ENCODE peak calls at places on chromosomes 1 and 21, in seven cellular contexts. R is transverse colon, B is A549, L is K562, K is suprapubic skin, Z is HepG2, G is stomach. P is an unnamed sample. For H3K4me1, the result is how much of the 10 kb centered on the place peaks cover.

GRCh38 chr1:242139437-242139836 is 140.5 kb upstream of the MAP1LC3C start:
- DNase-seq in R (no peak), B (no peak), L (no peak), K (no peak), Z (no peak), G (no peak), P (no peak)

GRCh38 chr1:14897080-14897449 is 256.5 kb upstream of the TMEM51 start:
- DNase-seq in R (no peak), B (peak), L (peak), K (no peak), Z (no peak), G (no peak), P (no peak)

GRCh38 chr21:33266050-33266783 is at the start of gene IL10RB:
- DNase-seq in R (peak), B (peak), L (peak), K (peak), Z (peak), G (peak), P (peak)

GRCh38 chr1:18606443-18607288 is 24.0 kb upstream of the PAX7 start:
- DNase-seq in R (no peak), B (no peak), L (no peak), K (no peak), Z (no peak), G (no peak), P (no peak)

GRCh38 chr1:34747638-34747941 is 7.3 kb upstream of the GJB5 start:
- DNase-seq in R (no peak), B (no peak), L (no peak), K (no peak), Z (no peak), G (no peak), P (no peak)

GRCh38 chr1:230279583-230279945 is 146.6 kb downstream of the PGBD5 start:
- DNase-seq in R (no peak), B (no peak), L (no peak), K (peak), Z (no peak), G (no peak), P (peak)

GRCh38 chr1:149978547-149979023 is 31.9 kb downstream of the OTUD7B start:
- DNase-seq in R (peak), B (no peak), L (peak), K (no peak), Z (peak), G (no peak), P (no peak)

GRCh38 chr1:19754482-19754881 is 45.2 kb downstream of the TMCO4 start:
- DNase-seq in R (no peak), B (no peak), L (no peak), K (no peak), Z (no peak), G (no peak), P (no peak)

GRCh38 chr1:44714944-44715571 is 15.9 kb downstream of the RNU5D-1 start:
- DNase-seq in R (peak), B (peak), L (peak), K (no peak), Z (peak), G (peak), P (peak)

GRCh38 chr1:46301406-46302090 is 1.9 kb downstream of the LRRC41 start:
- DNase-seq in R (no peak), B (peak), L (peak), K (peak), Z (peak), G (peak), P (peak)

GRCh38 chr1:94792876-94793605 is 27.1 kb upstream of the SLC44A3 start:
- DNase-seq in R (no peak), B (no peak), L (no peak), K (no peak), Z (peak), G (no peak), P (no peak)

GRCh38 chr1:61190476-61191067 is 108.2 kb downstream of the NFIA start:
- DNase-seq in R (no peak), B (peak), L (no peak), K (no peak), Z (no peak), G (no peak), P (no peak)

GRCh38 chr1:239952348-239953307 is 139.1 kb upstream of the FMN2 start:
- DNase-seq in R (no peak), B (peak), L (peak), K (no peak), Z (peak), G (no peak), P (no peak)

GRCh38 chr1:210882414-210883221 is 251.3 kb downstream of the KCNH1 start:
- DNase-seq in R (no peak), B (peak), L (no peak), K (no peak), Z (no peak), G (no peak), P (no peak)

GRCh38 chr1:198772626-198773025 is 133.8 kb downstream of the PTPRC start:
- DNase-seq in R (no peak), B (no peak), L (no peak), K (no peak), Z (no peak), G (no peak), P (no peak)

GRCh38 chr1:198775606-198776005 is 136.8 kb downstream of the PTPRC start:
- DNase-seq in R (no peak), B (no peak), L (no peak), K (no peak), Z (no peak), G (no peak), P (no peak)

GRCh38 chr1:198774418-198774817 is 135.6 kb downstream of the PTPRC start:
- DNase-seq in R (no peak), B (no peak), L (no peak), K (no peak), Z (no peak), G (no peak), P (no peak)

GRCh38 chr1:198773030-198773429 is 134.2 kb downstream of the PTPRC start:
- DNase-seq in R (no peak), B (no peak), L (no peak), K (no peak), Z (no peak), G (no peak), P (no peak)

GRCh38 chr1:198771562-198772153 is 132.8 kb downstream of the PTPRC start:
- DNase-seq in R (no peak), B (peak), L (peak), K (no peak), Z (peak), G (no peak), P (no peak)
- TF ChIP-seq CTCF in R (peak), B (peak), L (peak), K (no peak), Z (no peak), G (peak), P (no peak)

DNA sequence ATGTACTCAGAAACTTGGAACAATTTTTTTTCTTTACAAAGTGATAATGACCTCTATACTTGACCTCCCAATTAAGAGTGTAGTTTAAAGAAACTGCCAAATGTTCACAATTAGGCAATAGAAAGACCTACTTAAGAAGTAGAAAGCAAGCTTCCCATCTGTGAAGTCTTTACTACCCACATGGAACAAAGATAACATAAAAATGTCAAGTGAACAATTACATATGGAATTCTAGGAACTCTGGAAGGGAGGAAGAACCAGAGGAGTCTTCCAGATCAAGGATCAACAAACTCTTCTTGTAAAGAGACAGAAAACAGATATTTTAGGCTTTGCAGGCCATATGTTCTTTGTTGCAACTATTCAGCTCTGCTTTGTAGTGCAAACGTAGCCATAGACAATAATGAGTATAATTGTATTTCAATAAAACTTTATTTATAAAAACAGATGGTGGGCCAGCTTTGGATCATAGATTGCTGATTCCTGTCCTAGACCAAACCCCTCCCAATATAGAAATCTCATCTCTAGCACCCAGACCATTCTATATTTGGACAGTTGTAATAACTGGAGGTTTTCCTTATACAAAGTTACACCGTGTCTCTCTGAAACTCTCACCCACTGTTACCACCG is 68.4 kb upstream of the MAGI3 start:
- DNase-seq in R (no peak), B (no peak), L (no peak), K (no peak), Z (no peak), G (no peak), P (no peak)
- H3K4me1 ChIP-seq in R (under half), B (under half), L (under half), K (under half), Z (under half), G (under half), P (under half)

DNA sequence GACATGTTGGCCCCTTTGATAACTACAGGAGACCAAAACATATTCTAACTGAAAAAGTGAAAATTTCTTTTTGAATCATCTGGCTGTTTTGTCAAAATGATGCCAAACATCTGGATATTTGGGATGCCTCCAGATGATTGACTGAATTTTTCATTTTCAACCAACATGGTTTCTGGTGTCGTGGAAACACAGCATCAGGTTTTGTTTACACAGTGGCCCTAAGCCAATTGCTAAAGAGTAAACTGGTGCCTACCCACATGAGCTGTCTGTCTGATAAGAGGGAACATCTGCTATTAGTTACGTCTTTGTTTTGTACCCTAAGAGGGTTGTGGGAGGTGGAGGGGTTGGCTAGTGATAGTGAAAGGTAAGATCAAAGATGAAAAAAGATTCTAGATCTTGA is 204.8 kb downstream of the KCNK2 start:
- DNase-seq in R (no peak), B (no peak), L (no peak), K (no peak), Z (no peak), G (no peak), P (no peak)
- TF ChIP-seq EP300 in R (no peak), B (no peak), L (no peak), K (no peak), Z (no peak), G (no peak), P (no peak)

DNA sequence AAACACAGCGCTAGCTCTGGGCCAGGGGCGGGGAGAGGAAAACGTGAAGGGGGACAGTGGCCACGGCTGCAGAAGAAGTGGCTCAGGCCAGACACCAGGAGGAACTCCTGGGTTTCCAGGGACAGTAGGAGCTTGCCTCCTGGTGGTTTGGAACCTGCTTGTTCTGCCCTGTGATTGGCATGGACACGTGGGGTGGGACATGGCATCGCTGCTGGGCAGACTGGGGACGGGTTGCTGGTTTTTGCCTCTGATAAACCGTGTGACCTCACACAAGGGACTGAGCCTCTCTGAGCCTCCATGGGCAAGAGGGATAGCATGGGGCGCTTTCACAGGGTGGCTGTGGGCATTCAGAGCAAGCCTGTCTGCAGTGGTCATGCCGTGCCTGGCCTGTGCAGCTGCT is 7.5 kb upstream of the PLCH2 start:
- DNase-seq in R (no peak), B (peak), L (no peak), K (no peak), Z (no peak), G (no peak), P (no peak)
- TF ChIP-seq CTCF in R (no peak), B (no peak), L (no peak), K (no peak), Z (no peak), G (no peak), P (no peak)

GRCh38 chr1:154445040-154445472 is 39.9 kb downstream of the IL6R start:
- DNase-seq in R (no peak), B (no peak), L (no peak), K (no peak), Z (no peak), G (no peak), P (no peak)

GRCh38 chr1:154440031-154440430 is 34.9 kb downstream of the IL6R start:
- DNase-seq in R (no peak), B (no peak), L (no peak), K (no peak), Z (no peak), G (no peak), P (no peak)

GRCh38 chr1:154443274-154444013 is 38.3 kb downstream of the IL6R start:
- DNase-seq in R (peak), B (no peak), L (no peak), K (no peak), Z (no peak), G (no peak), P (no peak)

GRCh38 chr1:154442006-154442740 is 37.0 kb downstream of the IL6R start:
- DNase-seq in R (no peak), B (no peak), L (peak), K (no peak), Z (no peak), G (no peak), P (no peak)

GRCh38 chr1:154441241-154441888 is 36.2 kb downstream of the IL6R start:
- DNase-seq in R (no peak), B (no peak), L (no peak), K (no peak), Z (no peak), G (no peak), P (no peak)
- H3K4me1 ChIP-seq in R (half or more), B (under half), L (under half), K (under half), Z (under half), G (under half), P (under half)

GRCh38 chr1:89044970-89045695 is 19.9 kb downstream of the GBP1 start:
- DNase-seq in R (no peak), B (peak), L (no peak), K (no peak), Z (peak), G (no peak), P (no peak)

GRCh38 chr1:89043940-89044339 is 21.1 kb downstream of the GBP1 start:
- DNase-seq in R (no peak), B (no peak), L (no peak), K (no peak), Z (no peak), G (no peak), P (no peak)

GRCh38 chr1:89042491-89042890 is 19.8 kb upstream of the GBP3 start:
- DNase-seq in R (no peak), B (no peak), L (no peak), K (no peak), Z (no peak), G (no peak), P (no peak)

GRCh38 chr1:89040315-89040626 is 17.6 kb upstream of the GBP3 start:
- DNase-seq in R (no peak), B (no peak), L (no peak), K (no peak), Z (no peak), G (no peak), P (no peak)

DNA sequence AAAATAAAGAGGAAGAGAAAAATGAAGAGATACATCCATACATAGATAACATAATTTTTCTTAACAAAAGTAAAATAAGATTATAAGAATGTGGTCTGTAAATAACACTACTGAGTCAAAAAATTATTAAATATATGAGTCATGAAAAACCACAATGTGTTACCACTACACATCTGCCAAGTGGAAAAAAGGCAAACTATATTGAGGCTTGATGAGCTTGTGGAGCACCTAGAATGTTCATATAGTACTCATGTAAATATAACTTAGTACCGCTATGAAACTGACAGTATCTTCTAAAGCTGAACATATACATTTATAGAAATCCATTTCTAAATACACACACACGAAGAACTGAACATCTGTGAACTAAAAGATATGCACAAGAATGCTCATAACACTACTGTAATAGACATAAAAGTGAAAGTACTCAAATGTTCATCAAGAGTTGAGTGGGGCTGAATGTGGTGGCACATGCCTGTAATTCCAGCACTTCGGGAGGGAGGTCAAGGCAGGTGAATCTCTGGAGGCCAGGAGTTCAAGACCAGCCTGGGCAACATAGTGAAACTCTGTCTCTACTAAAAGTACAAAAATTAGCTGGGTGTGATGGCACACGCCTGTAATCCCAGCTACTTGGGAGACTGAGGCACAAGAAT is 18.5 kb upstream of the GBP3 start:
- DNase-seq in R (no peak), B (no peak), L (no peak), K (no peak), Z (no peak), G (no peak), P (no peak)
- TF ChIP-seq EP300 in R (no peak), B (no peak), L (no peak), K (no peak), Z (no peak), G (no peak), P (no peak)

GRCh38 chr21:46545363-46545762 is 59.5 kb downstream of the S100B start:
- DNase-seq in R (no peak), B (no peak), L (no peak), K (no peak), Z (no peak), G (peak), P (no peak)
- TF ChIP-seq CTCF in R (no peak), B (no peak), L (no peak), K (no peak), Z (no peak), G (no peak), P (no peak)

GRCh38 chr1:221031015-221031889 is 152.0 kb downstream of the HLX start:
- DNase-seq in R (no peak), B (no peak), L (peak), K (no peak), Z (no peak), G (no peak), P (no peak)

GRCh38 chr1:221030121-221030649 is 150.9 kb downstream of the HLX start:
- DNase-seq in R (no peak), B (no peak), L (no peak), K (no peak), Z (no peak), G (no peak), P (no peak)

GRCh38 chr1:221035680-221036153 is 156.5 kb downstream of the HLX start:
- DNase-seq in R (no peak), B (peak), L (peak), K (no peak), Z (no peak), G (no peak), P (no peak)

GRCh38 chr1:221031890-221032222 is 152.6 kb downstream of the HLX start:
- DNase-seq in R (no peak), B (no peak), L (no peak), K (no peak), Z (no peak), G (no peak), P (no peak)

GRCh38 chr1:221032616-221033342 is 153.5 kb downstream of the HLX start:
- DNase-seq in R (no peak), B (no peak), L (peak), K (no peak), Z (no peak), G (no peak), P (no peak)
- H3K4me1 ChIP-seq in R (under half), B (under half), L (under half), K (under half), Z (under half), G (under half), P (under half)

GRCh38 chr1:68377098-68377497 is 72.7 kb downstream of the RPE65 start:
- DNase-seq in R (no peak), B (no peak), L (no peak), K (no peak), Z (no peak), G (no peak), P (no peak)

GRCh38 chr1:68373173-68373572 is 76.6 kb downstream of the RPE65 start:
- DNase-seq in R (no peak), B (no peak), L (no peak), K (no peak), Z (no peak), G (no peak), P (no peak)

GRCh38 chr1:68378296-68379084 is 71.3 kb downstream of the RPE65 start:
- DNase-seq in R (no peak), B (no peak), L (no peak), K (no peak), Z (no peak), G (no peak), P (no peak)

GRCh38 chr1:68376441-68376840 is 73.3 kb downstream of the RPE65 start:
- DNase-seq in R (no peak), B (no peak), L (no peak), K (no peak), Z (no peak), G (no peak), P (no peak)

DNA sequence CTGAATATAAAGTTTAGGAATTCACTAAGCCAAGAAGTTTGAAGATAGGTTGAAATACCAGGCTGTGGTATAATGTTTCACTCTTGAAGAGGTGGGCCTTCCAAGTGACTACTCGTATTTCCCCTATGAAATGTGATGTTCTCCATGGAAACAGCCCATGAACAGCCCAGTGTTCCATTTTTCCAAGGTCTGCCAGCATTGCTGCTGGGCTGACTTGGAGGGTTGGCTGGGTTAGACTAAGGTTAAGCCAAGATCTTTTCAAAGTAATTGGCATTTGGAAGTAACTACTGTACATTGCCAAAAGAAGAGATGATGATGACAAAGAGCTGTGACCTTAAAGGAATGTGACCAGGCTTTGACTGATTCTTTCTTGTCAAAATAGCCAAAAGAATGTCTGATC is 73.8 kb downstream of the RPE65 start:
- DNase-seq in R (no peak), B (no peak), L (no peak), K (no peak), Z (no peak), G (no peak), P (no peak)
- TF ChIP-seq EP300 in R (no peak), B (no peak), L (no peak), K (no peak), Z (no peak), G (no peak), P (no peak)

DNA sequence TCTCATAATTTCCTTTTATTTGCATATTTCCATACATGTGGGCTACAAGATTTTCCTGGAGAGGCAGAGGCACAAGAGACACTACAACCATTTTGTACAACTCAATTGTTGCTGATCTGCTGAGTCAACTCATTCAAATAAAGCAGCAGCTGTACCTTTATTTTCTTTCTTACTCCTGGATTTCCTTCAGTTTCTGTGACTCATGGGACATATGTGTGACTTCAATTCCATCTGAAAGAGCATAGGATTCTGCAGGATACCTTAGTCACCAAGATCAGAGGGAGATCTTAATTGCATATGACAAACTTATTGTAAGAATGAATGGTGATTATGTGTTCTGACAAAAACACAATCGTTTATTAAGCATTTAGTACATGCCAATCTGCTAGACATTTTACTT is 2219.4 kb downstream of the NCAM2 start:
- DNase-seq in R (no peak), B (no peak), L (no peak), K (no peak), Z (no peak), G (no peak), P (no peak)
- TF ChIP-seq CTCF in R (no peak), B (no peak), L (no peak), K (no peak), Z (no peak), G (no peak), P (no peak)